ENCODE peak calls at places on chromosomes 4 and X, in ten cellular contexts. One of them, this sample, is unnamed.

GRCh38 chr4:152374606-152375285 is 161.1 kb downstream of the FBXW7 start:
- DNase-seq in transverse colon: no peak
- DNase-seq in HepG2: no peak
- DNase-seq in H1: no peak
- DNase-seq in sigmoid colon: no peak
- DNase-seq in HCT116: no peak
- DNase-seq in stomach: no peak
- DNase-seq in Panc1: no peak
- DNase-seq in prostate gland: no peak
- DNase-seq in suprapubic skin: no peak
- DNase-seq in this sample: no peak

GRCh38 chr4:14111730-14112171 is 484.2 kb upstream of the BOD1L1 start:
- DNase-seq in suprapubic skin: no peak
- DNase-seq in Panc1: no peak
- DNase-seq in HepG2: no peak
- DNase-seq in transverse colon: no peak
- DNase-seq in H1: no peak
- DNase-seq in stomach: no peak
- DNase-seq in prostate gland: peak; percentile 70
- DNase-seq in sigmoid colon: no peak
- DNase-seq in HCT116: no peak
- DNase-seq in this sample: no peak

GRCh38 chr4:57424231-57424897 is 314.2 kb upstream of the IGFBP7 start:
- DNase-seq in suprapubic skin: no peak
- DNase-seq in HCT116: no peak
- DNase-seq in sigmoid colon: no peak
- DNase-seq in Panc1: no peak
- DNase-seq in H1: no peak
- DNase-seq in prostate gland: no peak
- DNase-seq in stomach: no peak
- DNase-seq in transverse colon: no peak
- DNase-seq in HepG2: no peak
- DNase-seq in this sample: no peak

GRCh38 chr4:184856277-184856609 is 30.5 kb upstream of the ACSL1 start:
- DNase-seq in transverse colon: no peak
- DNase-seq in suprapubic skin: no peak
- DNase-seq in H1: no peak
- DNase-seq in HCT116: no peak
- DNase-seq in Panc1: no peak
- DNase-seq in stomach: no peak
- DNase-seq in prostate gland: no peak
- DNase-seq in HepG2: no peak
- DNase-seq in sigmoid colon: no peak
- DNase-seq in this sample: no peak

GRCh38 chr4:119783200-119783978 is 154.8 kb upstream of the PDE5A start:
- DNase-seq in transverse colon: no peak
- DNase-seq in prostate gland: no peak
- DNase-seq in sigmoid colon: no peak
- DNase-seq in HepG2: no peak
- DNase-seq in suprapubic skin: no peak
- DNase-seq in H1: no peak
- DNase-seq in HCT116: no peak
- DNase-seq in stomach: no peak
- DNase-seq in Panc1: no peak
- DNase-seq in this sample: no peak

GRCh38 chrX:33908898-33909297 is 223.2 kb downstream of the FAM47A start:
- DNase-seq in suprapubic skin: no peak
- DNase-seq in sigmoid colon: no peak
- DNase-seq in H1: no peak
- DNase-seq in HepG2: no peak
- DNase-seq in prostate gland: no peak
- DNase-seq in transverse colon: no peak
- DNase-seq in stomach: no peak
- DNase-seq in Panc1: no peak
- DNase-seq in HCT116: no peak
- DNase-seq in this sample: no peak

GRCh38 chr4:159540038-159540437 is 437.2 kb downstream of the RAPGEF2 start:
- DNase-seq in H1: no peak
- DNase-seq in Panc1: no peak
- DNase-seq in stomach: no peak
- DNase-seq in HCT116: no peak
- DNase-seq in HepG2: no peak
- DNase-seq in suprapubic skin: no peak
- DNase-seq in transverse colon: no peak
- DNase-seq in sigmoid colon: no peak
- DNase-seq in prostate gland: no peak
- DNase-seq in this sample: no peak

GRCh38 chrX:11261260-11261659 is 32.0 kb upstream of the AMELX start:
- DNase-seq in H1: no peak
- DNase-seq in transverse colon: no peak
- DNase-seq in HCT116: no peak
- DNase-seq in suprapubic skin: no peak
- DNase-seq in stomach: no peak
- DNase-seq in HepG2: no peak
- DNase-seq in sigmoid colon: no peak
- DNase-seq in prostate gland: no peak
- DNase-seq in Panc1: no peak
- DNase-seq in this sample: no peak

GRCh38 chrX:66000178-66000577 is 39.7 kb downstream of the VSIG4 start:
- DNase-seq in H1: no peak
- DNase-seq in prostate gland: no peak
- DNase-seq in HCT116: no peak
- DNase-seq in stomach: no peak
- DNase-seq in suprapubic skin: no peak
- DNase-seq in sigmoid colon: no peak
- DNase-seq in transverse colon: no peak
- DNase-seq in Panc1: no peak
- DNase-seq in HepG2: no peak
- DNase-seq in this sample: no peak

GRCh38 chrX:68945081-68945602 is 116.3 kb downstream of the EFNB1 start:
- DNase-seq in suprapubic skin: no peak
- DNase-seq in transverse colon: no peak
- DNase-seq in HCT116: no peak
- DNase-seq in stomach: no peak
- DNase-seq in sigmoid colon: no peak
- DNase-seq in Panc1: no peak
- DNase-seq in prostate gland: no peak
- DNase-seq in H1: no peak
- DNase-seq in HepG2: no peak
- DNase-seq in this sample: no peak

GRCh38 chrX:118988913-118989312 is 14.5 kb downstream of the LONRF3 start:
- DNase-seq in HCT116: no peak
- DNase-seq in H1: no peak
- DNase-seq in sigmoid colon: no peak
- DNase-seq in Panc1: no peak
- DNase-seq in stomach: no peak
- DNase-seq in HepG2: no peak
- DNase-seq in suprapubic skin: no peak
- DNase-seq in transverse colon: no peak
- DNase-seq in prostate gland: no peak
- DNase-seq in this sample: no peak

DNA sequence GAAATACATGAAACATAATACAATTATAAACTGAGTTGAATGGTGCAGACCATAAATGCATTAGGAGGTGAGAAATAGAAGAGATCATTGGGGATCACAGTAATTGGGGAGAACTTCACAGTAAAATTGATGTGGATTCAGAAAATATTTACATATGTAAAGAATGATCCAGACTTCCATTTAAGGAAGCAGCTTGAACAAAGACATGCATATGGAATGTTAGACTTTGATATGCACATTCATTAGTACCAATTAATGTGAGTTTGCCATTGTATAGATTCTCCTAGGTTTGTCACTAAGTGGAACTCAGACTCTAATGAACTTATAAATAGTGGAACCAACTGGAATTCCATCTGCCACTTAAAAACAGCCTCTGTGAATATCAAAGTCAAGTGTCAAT is 235.6 kb downstream of the PARM1 start:
- DNase-seq in HepG2: no peak
- DNase-seq in sigmoid colon: no peak
- DNase-seq in H1: no peak
- DNase-seq in transverse colon: no peak
- DNase-seq in suprapubic skin: no peak
- DNase-seq in HCT116: no peak
- DNase-seq in Panc1: no peak
- DNase-seq in prostate gland: no peak
- DNase-seq in stomach: no peak
- DNase-seq in this sample: no peak
- TF ChIP-seq POLR2AphosphoS5 in HepG2: no peak
- TF ChIP-seq POLR2AphosphoS5 in sigmoid colon: no peak
- TF ChIP-seq POLR2AphosphoS5 in H1: no peak
- TF ChIP-seq POLR2AphosphoS5 in transverse colon: no peak
- TF ChIP-seq POLR2AphosphoS5 in suprapubic skin: no peak
- TF ChIP-seq POLR2AphosphoS5 in HCT116: no peak
- TF ChIP-seq POLR2AphosphoS5 in Panc1: no peak
- TF ChIP-seq POLR2AphosphoS5 in prostate gland: no peak
- TF ChIP-seq POLR2AphosphoS5 in stomach: no peak
- TF ChIP-seq POLR2AphosphoS5 in this sample: no peak

DNA sequence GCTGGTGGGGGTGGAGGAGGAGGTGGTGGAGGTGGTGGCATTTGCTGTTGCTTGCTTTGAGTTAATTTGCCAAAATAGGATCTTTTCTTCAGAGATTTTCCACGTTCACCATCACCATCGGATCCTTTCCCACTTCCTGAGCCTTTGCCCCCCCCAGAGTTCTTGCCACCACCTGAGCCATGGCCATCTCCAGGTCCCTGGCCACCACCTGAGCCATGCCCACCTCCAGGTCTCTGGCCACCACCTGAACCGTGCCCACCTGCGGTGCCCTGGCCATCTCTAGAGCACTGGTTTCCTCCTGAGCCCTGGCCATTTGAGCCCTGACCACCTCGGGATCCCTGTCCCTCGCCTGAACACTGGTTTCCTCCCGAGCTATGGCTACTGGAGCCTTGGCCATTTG is 1.9 kb downstream of the IRS4 start:
- DNase-seq in stomach: no peak
- DNase-seq in prostate gland: no peak
- DNase-seq in transverse colon: no peak
- DNase-seq in HepG2: no peak
- DNase-seq in Panc1: no peak
- DNase-seq in H1: no peak
- DNase-seq in sigmoid colon: no peak
- DNase-seq in suprapubic skin: no peak
- DNase-seq in HCT116: no peak
- DNase-seq in this sample: no peak
- H3K4me3 ChIP-seq in stomach: no peak overlapping the region
- H3K4me3 ChIP-seq in prostate gland: no peak overlapping the region
- H3K4me3 ChIP-seq in transverse colon: no peak overlapping the region
- H3K4me3 ChIP-seq in HepG2: no peak overlapping the region
- H3K4me3 ChIP-seq in Panc1: no peak overlapping the region
- H3K4me3 ChIP-seq in H1: no peak overlapping the region
- H3K4me3 ChIP-seq in sigmoid colon: no peak overlapping the region
- H3K4me3 ChIP-seq in suprapubic skin: no peak overlapping the region
- H3K4me3 ChIP-seq in HCT116: no peak overlapping the region
- H3K4me3 ChIP-seq in this sample: no peak overlapping the region

DNA sequence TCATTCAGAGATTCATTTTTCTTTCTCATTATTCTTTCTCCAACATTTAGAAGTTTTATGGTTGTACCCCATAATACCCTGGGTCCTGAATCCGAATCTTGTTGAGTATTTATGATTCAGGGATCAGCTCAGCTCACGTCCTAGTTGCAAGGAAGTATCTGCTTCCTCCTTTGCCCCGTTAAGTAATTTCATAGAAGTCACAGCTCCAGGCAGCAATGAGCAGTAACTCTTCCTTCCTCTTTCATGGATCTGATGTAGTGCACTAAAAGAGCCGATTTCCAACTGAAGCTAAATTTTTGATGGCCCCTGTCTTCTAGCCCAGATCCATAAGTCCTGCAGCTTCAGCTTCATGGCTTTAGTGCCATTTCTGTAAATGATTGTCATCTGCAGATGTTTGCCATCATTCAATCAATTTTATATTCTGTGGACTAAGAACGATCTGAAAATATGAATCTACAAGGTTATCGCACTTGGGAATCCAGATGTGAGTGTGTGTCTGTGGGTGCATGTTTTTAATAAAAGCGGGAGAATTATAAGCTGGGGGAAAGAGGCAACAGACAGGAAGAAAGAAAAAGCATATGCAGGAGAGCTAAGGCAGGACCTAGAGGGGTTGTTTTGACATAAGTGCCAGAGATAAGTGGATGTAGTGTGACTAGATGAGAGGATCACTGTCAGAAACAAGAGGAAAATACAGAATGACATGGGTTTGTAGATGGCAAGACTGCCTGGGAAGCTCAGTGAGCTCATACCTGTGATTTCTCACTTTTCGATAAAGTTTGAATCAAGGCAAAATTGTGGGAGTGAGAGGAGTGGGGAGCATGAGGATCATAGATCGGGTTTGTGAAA is 17.5 kb downstream of the VEGFD start:
- DNase-seq in suprapubic skin: no peak
- DNase-seq in sigmoid colon: no peak
- DNase-seq in H1: no peak
- DNase-seq in transverse colon: no peak
- DNase-seq in prostate gland: no peak
- DNase-seq in HCT116: no peak
- DNase-seq in HepG2: no peak
- DNase-seq in stomach: no peak
- DNase-seq in Panc1: no peak
- DNase-seq in this sample: no peak
- TF ChIP-seq POLR2AphosphoS5 in suprapubic skin: no peak
- TF ChIP-seq POLR2AphosphoS5 in sigmoid colon: no peak
- TF ChIP-seq POLR2AphosphoS5 in H1: no peak
- TF ChIP-seq POLR2AphosphoS5 in transverse colon: no peak
- TF ChIP-seq POLR2AphosphoS5 in prostate gland: no peak
- TF ChIP-seq POLR2AphosphoS5 in HCT116: no peak
- TF ChIP-seq POLR2AphosphoS5 in HepG2: no peak
- TF ChIP-seq POLR2AphosphoS5 in stomach: no peak
- TF ChIP-seq POLR2AphosphoS5 in Panc1: no peak
- TF ChIP-seq POLR2AphosphoS5 in this sample: no peak

GRCh38 chrX:79161655-79162054 is 17.2 kb downstream of the GPR174 start:
- DNase-seq in transverse colon: no peak
- DNase-seq in prostate gland: no peak
- DNase-seq in HCT116: no peak
- DNase-seq in stomach: no peak
- DNase-seq in H1: no peak
- DNase-seq in Panc1: no peak
- DNase-seq in suprapubic skin: no peak
- DNase-seq in sigmoid colon: no peak
- DNase-seq in HepG2: no peak
- DNase-seq in this sample: no peak

GRCh38 chrX:79162076-79162475 is 17.6 kb downstream of the GPR174 start:
- DNase-seq in sigmoid colon: no peak
- DNase-seq in suprapubic skin: no peak
- DNase-seq in stomach: no peak
- DNase-seq in Panc1: no peak
- DNase-seq in prostate gland: no peak
- DNase-seq in H1: no peak
- DNase-seq in HCT116: no peak
- DNase-seq in transverse colon: no peak
- DNase-seq in HepG2: no peak
- DNase-seq in this sample: no peak

GRCh38 chrX:79169484-79169883 is 25.0 kb downstream of the GPR174 start:
- DNase-seq in stomach: no peak
- DNase-seq in prostate gland: no peak
- DNase-seq in suprapubic skin: no peak
- DNase-seq in H1: no peak
- DNase-seq in HCT116: no peak
- DNase-seq in sigmoid colon: no peak
- DNase-seq in Panc1: no peak
- DNase-seq in HepG2: no peak
- DNase-seq in transverse colon: no peak
- DNase-seq in this sample: no peak

GRCh38 chrX:79170632-79171031 is 26.1 kb downstream of the GPR174 start:
- DNase-seq in stomach: no peak
- DNase-seq in transverse colon: no peak
- DNase-seq in H1: no peak
- DNase-seq in Panc1: no peak
- DNase-seq in HepG2: no peak
- DNase-seq in sigmoid colon: no peak
- DNase-seq in prostate gland: no peak
- DNase-seq in suprapubic skin: no peak
- DNase-seq in HCT116: no peak
- DNase-seq in this sample: no peak

GRCh38 chrX:79167437-79167836 is 22.9 kb downstream of the GPR174 start:
- DNase-seq in Panc1: no peak
- DNase-seq in sigmoid colon: no peak
- DNase-seq in prostate gland: no peak
- DNase-seq in HCT116: no peak
- DNase-seq in suprapubic skin: no peak
- DNase-seq in transverse colon: no peak
- DNase-seq in stomach: no peak
- DNase-seq in H1: no peak
- DNase-seq in HepG2: no peak
- DNase-seq in this sample: no peak
- H3K4me3 ChIP-seq in Panc1: no peak overlapping the region
- H3K4me3 ChIP-seq in sigmoid colon: no peak overlapping the region
- H3K4me3 ChIP-seq in prostate gland: no peak overlapping the region
- H3K4me3 ChIP-seq in HCT116: no peak overlapping the region
- H3K4me3 ChIP-seq in suprapubic skin: no peak overlapping the region
- H3K4me3 ChIP-seq in transverse colon: no peak overlapping the region
- H3K4me3 ChIP-seq in stomach: no peak overlapping the region
- H3K4me3 ChIP-seq in H1: no peak overlapping the region
- H3K4me3 ChIP-seq in HepG2: no peak overlapping the region
- H3K4me3 ChIP-seq in this sample: no peak overlapping the region